ENCODE peak calls at places on chromosomes 13 and 19, in eight cellular contexts. Y is RWPE2, Z is Peyer's patch, P is H9, S is cardiac muscle cell, R is tibial artery, N is uterus, J is colonic mucosa. U is an unnamed sample.

GRCh38 chr13:46598820-46599180 is 45.8 kb downstream of the LRCH1 start:
- DNase-seq in Y (no peak), Z (no peak), P (no peak), S (no peak), R (no peak), N (no peak), J (no peak), U (no peak)

GRCh38 chr13:39419866-39420265 is 183.1 kb downstream of the LHFPL6 start:
- DNase-seq in Y (no peak), Z (no peak), P (no peak), S (no peak), R (no peak), N (no peak), J (no peak), U (no peak)

GRCh38 chr19:23401086-23401485 is 5.8 kb upstream of the ZNF91 start:
- DNase-seq in Y (no peak), Z (no peak), P (no peak), S (no peak), R (no peak), N (no peak), J (no peak), U (no peak)

GRCh38 chr19:16258440-16258903 is 60.8 kb downstream of the AP1M1 start:
- DNase-seq in Y (no peak), Z (peak; percentile 50), P (no peak), S (peak; percentile 43), R (peak; percentile 84), N (peak; percentile 75), J (peak; percentile 41), U (no peak)

GRCh38 chr13:72651196-72651595 is 76.2 kb downstream of the MZT1 start:
- DNase-seq in Y (no peak), Z (no peak), P (no peak), S (no peak), R (no peak), N (no peak), J (no peak), U (no peak)

GRCh38 chr19:33245948-33246728 is 20.5 kb upstream of the SLC7A10 start:
- DNase-seq in Y (no peak), Z (no peak), P (no peak), S (peak; percentile 49), R (no peak), N (no peak), J (no peak), U (no peak)

GRCh38 chr13:23714672-23715071 is 144.5 kb downstream of the TNFRSF19 start:
- DNase-seq in Y (no peak), Z (no peak), P (no peak), S (no peak), R (no peak), N (no peak), J (no peak), U (no peak)

GRCh38 chr19:3538965-3539742 is at the start of gene TEKTIP1:
- DNase-seq in Y (no peak), Z (no peak), P (peak; percentile 66), S (no peak), R (no peak), N (no peak), J (no peak), U (no peak)

GRCh38 chr19:4229179-4229931 is at the start of gene EBI3:
- DNase-seq in Y (no peak), Z (peak; percentile 37), P (peak; percentile 54), S (peak; percentile 74), R (no peak), N (no peak), J (no peak), U (no peak)

GRCh38 chr19:49335071-49335783 is at the start of gene CD37:
- DNase-seq in Y (no peak), Z (peak; percentile 83), P (peak; percentile 21), S (no peak), R (peak; percentile 66), N (no peak), J (peak; percentile 31), U (peak; percentile 81)

GRCh38 chr19:38401148-38401547 is 1.7 kb upstream of the FAM98C start:
- DNase-seq in Y (no peak), Z (no peak), P (no peak), S (peak; percentile 48), R (no peak), N (no peak), J (no peak), U (no peak)

GRCh38 chr13:98094678-98095266 is 48.1 kb upstream of the FARP1 start:
- DNase-seq in Y (no peak), Z (no peak), P (no peak), S (no peak), R (no peak), N (no peak), J (no peak), U (no peak)

GRCh38 chr19:51108805-51109146 is 567 bp upstream of the CTU1 start:
- DNase-seq in Y (no peak), Z (no peak), P (no peak), S (no peak), R (no peak), N (no peak), J (no peak), U (no peak)

GRCh38 chr19:33350538-33351309 is 22.8 kb upstream of the CEBPG start:
- DNase-seq in Y (peak; percentile 87), Z (no peak), P (no peak), S (peak; percentile 69), R (peak; percentile 70), N (no peak), J (no peak), U (no peak)

DNA sequence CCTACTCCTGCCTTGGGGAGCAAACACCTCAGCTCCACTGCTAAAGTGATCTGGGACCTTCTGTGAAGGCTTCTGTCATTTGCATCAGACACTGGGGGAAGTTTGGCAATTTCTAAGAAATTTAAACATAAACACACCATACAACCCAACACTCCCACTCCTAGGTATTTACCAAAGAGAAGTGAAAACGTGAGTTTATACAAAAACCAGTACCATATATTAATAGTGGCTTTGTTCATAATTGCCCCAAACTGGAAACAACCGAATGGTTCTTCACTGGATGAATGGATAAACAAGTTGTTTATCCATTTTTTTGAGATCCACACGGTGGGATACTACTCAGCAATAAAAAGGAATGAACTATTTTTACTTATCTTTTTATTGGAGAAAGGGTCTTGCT is 7.4 kb upstream of the TYROBP start:
- DNase-seq in Y (no peak), Z (no peak), P (no peak), S (no peak), R (no peak), N (no peak), J (no peak), U (no peak)
- TF ChIP-seq CTCF in Y (no peak), Z (no peak), P (no peak), S (no peak), R (no peak), N (no peak), J (no peak), U (no peak)

GRCh38 chr19:18158471-18158870 is 5.5 kb downstream of the PIK3R2 start:
- DNase-seq in Y (no peak), Z (no peak), P (no peak), S (no peak), R (no peak), N (no peak), J (no peak), U (no peak)
- H3K4me1 ChIP-seq in Y (peaks cover 22% of the 10 kb centered on the region), Z (peaks cover 54% of the 10 kb centered on the region), P (peaks cover 2% of the 10 kb centered on the region), S (no peaks in the 10 kb centered on the region), R (peaks cover 7% of the 10 kb centered on the region), N (peaks cover 37% of the 10 kb centered on the region), J (peaks cover 35% of the 10 kb centered on the region), U (peaks cover 66% of the 10 kb centered on the region)

DNA sequence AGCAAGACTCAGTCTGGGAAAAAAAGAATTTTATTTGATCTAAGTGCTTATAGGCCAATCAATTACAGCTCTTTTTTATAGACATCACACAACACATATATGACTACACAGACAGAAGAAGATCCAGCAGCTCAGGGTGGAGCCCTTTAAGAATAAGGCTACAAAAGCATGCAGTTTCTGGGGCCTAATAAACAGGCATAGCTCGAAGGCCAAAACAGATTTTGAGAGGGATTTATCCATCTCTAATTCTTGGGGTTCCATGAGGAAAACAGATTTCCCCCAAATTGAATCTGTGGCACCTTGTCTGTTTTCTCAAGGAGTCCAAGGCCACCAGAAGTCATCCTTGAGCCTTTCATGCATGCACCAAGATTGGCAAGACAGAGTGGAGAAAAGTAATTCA is 3.9 kb upstream of the ZNF550 start:
- DNase-seq in Y (no peak), Z (no peak), P (no peak), S (no peak), R (no peak), N (no peak), J (no peak), U (no peak)
- H3K9me3 ChIP-seq in Y (peaks cover 26% of the 10 kb centered on the region), Z (no peaks in the 10 kb centered on the region), P (peaks cover 52% of the 10 kb centered on the region), S (no peaks in the 10 kb centered on the region), R (peaks cover 76% of the 10 kb centered on the region), N (no peaks in the 10 kb centered on the region), J (peaks cover 3% of the 10 kb centered on the region), U (peaks cover 41% of the 10 kb centered on the region)

DNA sequence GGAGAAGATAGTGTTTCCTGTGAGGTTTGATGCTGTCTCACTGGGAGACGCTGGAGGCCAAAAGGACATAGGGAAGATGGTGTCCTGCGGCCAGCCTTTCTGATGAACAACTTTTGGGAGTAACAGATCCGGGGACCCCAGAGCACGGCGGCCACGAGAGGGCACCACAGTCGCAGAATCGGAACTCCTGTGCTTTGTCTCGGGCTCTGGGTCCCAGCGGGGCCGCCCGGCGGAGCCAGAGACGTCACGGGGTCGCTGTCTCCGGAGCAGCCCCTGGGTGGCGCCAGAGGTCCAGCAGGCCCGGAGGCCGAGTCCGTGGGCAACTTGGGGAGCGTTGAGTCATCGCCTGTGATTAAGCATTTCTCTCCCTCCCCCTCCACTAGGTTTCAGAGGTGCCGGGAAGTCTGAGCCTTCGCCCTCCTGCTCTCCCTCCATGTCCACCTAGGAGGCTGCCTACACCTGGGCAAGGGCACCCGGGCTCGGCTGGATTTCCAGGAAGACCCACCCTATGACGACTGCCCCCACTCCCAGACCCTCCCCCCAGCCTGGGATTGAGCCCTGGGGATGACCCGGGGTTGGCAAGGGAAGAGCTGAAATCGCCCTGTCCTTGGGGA is 3.2 kb downstream of the NANOS3 start:
- DNase-seq in Y (peak; percentile 93), Z (peak; percentile 96), P (peak; percentile 97), S (peak; percentile 97), R (peak; percentile 99), N (peak; percentile 97), J (peak; percentile 99), U (no peak)
- TF ChIP-seq CTCF in Y (peak; percentile 99), Z (peak; percentile 99), P (peak; percentile 100), S (peak; percentile 98), R (peak; percentile 100), N (peak; percentile 99), J (peak; percentile 99), U (peak; percentile 100)

GRCh38 chr19:29680447-29680846 is 15.2 kb downstream of the PLEKHF1 start:
- DNase-seq in Y (no peak), Z (peak; percentile 91), P (no peak), S (no peak), R (no peak), N (no peak), J (peak; percentile 65), U (no peak)

GRCh38 chr19:29680937-29681336 is 15.7 kb downstream of the PLEKHF1 start:
- DNase-seq in Y (no peak), Z (no peak), P (no peak), S (no peak), R (no peak), N (no peak), J (no peak), U (no peak)

GRCh38 chr19:29682236-29682895 is 17.1 kb downstream of the PLEKHF1 start:
- DNase-seq in Y (no peak), Z (no peak), P (no peak), S (no peak), R (no peak), N (no peak), J (no peak), U (no peak)

GRCh38 chr19:29683009-29683408 is 17.7 kb downstream of the PLEKHF1 start:
- DNase-seq in Y (no peak), Z (no peak), P (no peak), S (peak; percentile 34), R (no peak), N (no peak), J (no peak), U (peak; percentile 79)

GRCh38 chr19:29681422-29682235 is 16.4 kb downstream of the PLEKHF1 start:
- DNase-seq in Y (no peak), Z (no peak), P (no peak), S (peak; percentile 57), R (peak; percentile 79), N (no peak), J (no peak), U (no peak)
- H3K4me1 ChIP-seq in Y (no peaks in the 10 kb centered on the region), Z (peaks cover 47% of the 10 kb centered on the region), P (no peaks in the 10 kb centered on the region), S (no peaks in the 10 kb centered on the region), R (no peaks in the 10 kb centered on the region), N (peaks cover 19% of the 10 kb centered on the region), J (no peaks in the 10 kb centered on the region), U (peaks cover 67% of the 10 kb centered on the region)